ENCODE peak calls at places on chromosome 21, in eight cellular contexts. One of them, this sample, is unnamed.
A peak's percentile ranks its signal among the peaks of the same experiment; 100 is the strongest.

GRCh38 chr21:45791562-45792418 is 148.3 kb downstream of the PCBP3 start:
- DNase-seq in NCI-H2029 treated with DMSO at 0.1 percent for 48 hours: no peak
- DNase-seq in neural crest cell: no peak
- DNase-seq in PC-3: no peak
- DNase-seq in activated gamma-delta T cell: no peak
- DNase-seq in GM10248: no peak
- DNase-seq in NCI-H524: no peak
- DNase-seq in activated T-cell treated with anti-CD3 and anti-CD28 coated beads for 1 hour: no peak
- DNase-seq in this sample: no peak

GRCh38 chr21:32516729-32517649 is 68.3 kb downstream of the TCP10L start:
- DNase-seq in GM10248: no peak
- DNase-seq in neural crest cell: no peak
- DNase-seq in activated gamma-delta T cell: no peak
- DNase-seq in activated T-cell treated with anti-CD3 and anti-CD28 coated beads for 1 hour: no peak
- DNase-seq in NCI-H2029 treated with DMSO at 0.1 percent for 48 hours: no peak
- DNase-seq in NCI-H524: no peak
- DNase-seq in PC-3: peak; percentile 82
- DNase-seq in this sample: no peak

GRCh38 chr21:41744028-41744940 is 22.6 kb downstream of the RIPK4 start:
- DNase-seq in GM10248: no peak
- DNase-seq in PC-3: no peak
- DNase-seq in NCI-H2029 treated with DMSO at 0.1 percent for 48 hours: no peak
- DNase-seq in NCI-H524: no peak
- DNase-seq in neural crest cell: no peak
- DNase-seq in activated gamma-delta T cell: no peak
- DNase-seq in activated T-cell treated with anti-CD3 and anti-CD28 coated beads for 1 hour: no peak
- DNase-seq in this sample: no peak

GRCh38 chr21:42056996-42057689 is 14.0 kb upstream of the UMODL1 start:
- DNase-seq in activated gamma-delta T cell: no peak
- DNase-seq in NCI-H2029 treated with DMSO at 0.1 percent for 48 hours: peak; percentile 98
- DNase-seq in GM10248: no peak
- DNase-seq in PC-3: peak; percentile 95
- DNase-seq in NCI-H524: no peak
- DNase-seq in activated T-cell treated with anti-CD3 and anti-CD28 coated beads for 1 hour: no peak
- DNase-seq in neural crest cell: no peak
- DNase-seq in this sample: peak; percentile 78

GRCh38 chr21:38965241-38965640 is 159.5 kb downstream of the ETS2 start:
- DNase-seq in activated gamma-delta T cell: no peak
- DNase-seq in neural crest cell: no peak
- DNase-seq in GM10248: no peak
- DNase-seq in NCI-H524: no peak
- DNase-seq in NCI-H2029 treated with DMSO at 0.1 percent for 48 hours: no peak
- DNase-seq in PC-3: no peak
- DNase-seq in activated T-cell treated with anti-CD3 and anti-CD28 coated beads for 1 hour: no peak
- DNase-seq in this sample: no peak

GRCh38 chr21:44390886-44391285 is 37.5 kb downstream of the TRPM2 start:
- DNase-seq in NCI-H524: no peak
- DNase-seq in PC-3: no peak
- DNase-seq in neural crest cell: no peak
- DNase-seq in NCI-H2029 treated with DMSO at 0.1 percent for 48 hours: no peak
- DNase-seq in activated T-cell treated with anti-CD3 and anti-CD28 coated beads for 1 hour: no peak
- DNase-seq in activated gamma-delta T cell: no peak
- DNase-seq in GM10248: no peak
- DNase-seq in this sample: no peak

GRCh38 chr21:37153193-37153934 is 80.3 kb downstream of the TTC3 start:
- DNase-seq in activated gamma-delta T cell: no peak
- DNase-seq in GM10248: no peak
- DNase-seq in NCI-H524: no peak
- DNase-seq in NCI-H2029 treated with DMSO at 0.1 percent for 48 hours: no peak
- DNase-seq in neural crest cell: no peak
- DNase-seq in activated T-cell treated with anti-CD3 and anti-CD28 coated beads for 1 hour: no peak
- DNase-seq in PC-3: peak; percentile 94
- DNase-seq in this sample: no peak

GRCh38 chr21:28705616-28706015 is 287.1 kb downstream of the LTN1 start:
- DNase-seq in PC-3: no peak
- DNase-seq in activated T-cell treated with anti-CD3 and anti-CD28 coated beads for 1 hour: no peak
- DNase-seq in neural crest cell: no peak
- DNase-seq in NCI-H524: no peak
- DNase-seq in NCI-H2029 treated with DMSO at 0.1 percent for 48 hours: no peak
- DNase-seq in activated gamma-delta T cell: no peak
- DNase-seq in GM10248: no peak
- DNase-seq in this sample: no peak

GRCh38 chr21:37233551-37234146 is 33.5 kb downstream of the VPS26C start:
- DNase-seq in neural crest cell: no peak
- DNase-seq in GM10248: no peak
- DNase-seq in NCI-H2029 treated with DMSO at 0.1 percent for 48 hours: peak; percentile 61
- DNase-seq in activated gamma-delta T cell: no peak
- DNase-seq in NCI-H524: no peak
- DNase-seq in PC-3: no peak
- DNase-seq in activated T-cell treated with anti-CD3 and anti-CD28 coated beads for 1 hour: no peak
- DNase-seq in this sample: no peak

GRCh38 chr21:21439761-21440160 is 441.6 kb downstream of the NCAM2 start:
- DNase-seq in GM10248: no peak
- DNase-seq in activated gamma-delta T cell: no peak
- DNase-seq in PC-3: peak; percentile 47
- DNase-seq in neural crest cell: no peak
- DNase-seq in NCI-H2029 treated with DMSO at 0.1 percent for 48 hours: no peak
- DNase-seq in activated T-cell treated with anti-CD3 and anti-CD28 coated beads for 1 hour: no peak
- DNase-seq in NCI-H524: no peak
- DNase-seq in this sample: no peak

GRCh38 chr21:45471229-45472052 is 66.5 kb downstream of the COL18A1 start:
- DNase-seq in GM10248: no peak
- DNase-seq in NCI-H2029 treated with DMSO at 0.1 percent for 48 hours: no peak
- DNase-seq in neural crest cell: no peak
- DNase-seq in PC-3: peak; percentile 82
- DNase-seq in activated gamma-delta T cell: no peak
- DNase-seq in activated T-cell treated with anti-CD3 and anti-CD28 coated beads for 1 hour: no peak
- DNase-seq in NCI-H524: no peak
- DNase-seq in this sample: no peak

GRCh38 chr21:33028271-33028670 is 2.5 kb downstream of the OLIG2 start:
- DNase-seq in GM10248: no peak
- DNase-seq in PC-3: no peak
- DNase-seq in activated T-cell treated with anti-CD3 and anti-CD28 coated beads for 1 hour: no peak
- DNase-seq in NCI-H524: no peak
- DNase-seq in neural crest cell: no peak
- DNase-seq in NCI-H2029 treated with DMSO at 0.1 percent for 48 hours: no peak
- DNase-seq in activated gamma-delta T cell: no peak
- DNase-seq in this sample: no peak

This sample was measured in lower lobe of right lung.